ENCODE peak calls at places on chromosomes 11 and 22, in five cellular contexts. X is MM.1S; F is fibroblast of lung; U is lung; Y is effector memory CD4-positive, alpha-beta T cell. C is an unnamed sample.

GRCh38 chr11:117872420-117872961 is 4.0 kb downstream of the FXYD6 start:
- DNase-seq in U (no peak), X (no peak), F (no peak), Y (no peak), C (no peak)

GRCh38 chr22:38850941-38851849 is 7.4 kb upstream of the NPTXR start:
- DNase-seq in U (no peak), X (no peak), F (peak; percentile 82), Y (no peak), C (no peak)

GRCh38 chr11:35214792-35215193 is 75.8 kb downstream of the CD44 start:
- DNase-seq in X (no peak), U (no peak), F (peak; percentile 100), Y (no peak), C (no peak)

GRCh38 chr11:79503028-79503427 is 62.2 kb upstream of the TENM4 start:
- DNase-seq in F (peak; percentile 66), U (no peak), X (no peak), Y (no peak), C (no peak)

GRCh38 chr11:63769719-63770443 is 1.3 kb upstream of the ZFTA start:
- DNase-seq in F (no peak), U (no peak), Y (no peak), X (no peak), C (no peak)

GRCh38 chr11:22392561-22392960 is 54.4 kb downstream of the SLC17A6 start:
- DNase-seq in Y (no peak), X (no peak), F (no peak), U (no peak), C (no peak)

GRCh38 chr11:124424384-124424921 is at the start of gene OR8B4:
- DNase-seq in F (no peak), U (no peak), Y (no peak), X (no peak), C (no peak)

GRCh38 chr11:90197377-90197776 is 25.5 kb downstream of the CHORDC1 start:
- DNase-seq in X (no peak), Y (no peak), F (no peak), U (no peak), C (no peak)

GRCh38 chr11:61545341-61545740 is 35.5 kb downstream of the SYT7 start:
- DNase-seq in X (peak; percentile 20), F (no peak), U (no peak), Y (no peak), C (no peak)

GRCh38 chr11:65112551-65113360 is 1.1 kb downstream of the TM7SF2 start:
- DNase-seq in X (peak; percentile 59), U (no peak), Y (peak; percentile 53), F (peak; percentile 20), C (peak; percentile 78)

GRCh38 chr11:15967966-15968365 is 388.4 kb downstream of the SOX6 start:
- DNase-seq in X (no peak), Y (no peak), U (no peak), F (peak; percentile 58), C (no peak)

GRCh38 chr22:39658367-39658766 is 87.8 kb downstream of the CACNA1I start:
- DNase-seq in X (no peak), F (no peak), Y (no peak), U (no peak), C (peak; percentile 78)

GRCh38 chr11:119094816-119095065 is 6.9 kb downstream of the DPAGT1 start:
- DNase-seq in U (no peak), X (peak; percentile 68), Y (peak; percentile 30), F (peak; percentile 84), C (no peak)

GRCh38 chr11:9095421-9095820 is 4.0 kb upstream of the SCUBE2 start:
- DNase-seq in F (no peak), U (no peak), X (no peak), Y (no peak), C (no peak)

GRCh38 chr22:38009000-38009806 is 24.8 kb upstream of the SOX10 start:
- DNase-seq in Y (no peak), X (no peak), U (no peak), F (no peak), C (no peak)

GRCh38 chr22:47122441-47123000 is 360.1 kb downstream of the TBC1D22A start:
- DNase-seq in F (no peak), X (no peak), U (no peak), Y (no peak), C (no peak)

GRCh38 chr11:14413307-14414072 is 54.5 kb upstream of the RRAS2 start:
- DNase-seq in F (peak; percentile 93), Y (no peak), U (no peak), X (no peak), C (no peak)

GRCh38 chr22:24938741-24939341 is 7.7 kb downstream of the LHFPL7 start:
- DNase-seq in F (peak; percentile 25), U (no peak), X (peak; percentile 70), Y (no peak), C (no peak)

GRCh38 chr11:18633256-18634139 is 644 bp downstream of the SPTY2D1 start:
- DNase-seq in X (peak; percentile 77), Y (no peak), F (peak; percentile 19), U (no peak), C (no peak)

GRCh38 chr11:8082391-8083087 is 1.5 kb downstream of the TUB start:
- DNase-seq in X (no peak), Y (no peak), U (no peak), F (no peak), C (no peak)

GRCh38 chr11:64694821-64695365 is 28.1 kb downstream of the NRXN2 start:
- DNase-seq in Y (no peak), F (no peak), X (no peak), U (no peak), C (no peak)

GRCh38 chr11:43119275-43119970 is 192.4 kb upstream of the API5 start:
- DNase-seq in U (no peak), X (no peak), Y (no peak), F (no peak), C (no peak)

GRCh38 chr11:64120951-64121569 is 44.9 kb downstream of the MACROD1 start:
- DNase-seq in X (no peak), U (no peak), F (peak; percentile 39), Y (no peak), C (no peak)

GRCh38 chr11:62552931-62553838 is 6.6 kb upstream of the AHNAK start:
- DNase-seq in Y (peak; percentile 41), X (no peak), U (peak; percentile 87), F (peak; percentile 98), C (peak; percentile 86)

GRCh38 chr22:44192098-44192810 is 11.5 kb downstream of the PARVG start:
- DNase-seq in X (peak; percentile 19), U (no peak), F (no peak), Y (peak; percentile 20), C (peak; percentile 19)

GRCh38 chr11:119590651-119591308 is 138.2 kb downstream of the NECTIN1 start:
- DNase-seq in F (peak; percentile 80), X (no peak), Y (no peak), U (no peak), C (no peak)

GRCh38 chr22:39155421-39155820 is 2.9 kb upstream of the CBX7 start:
- DNase-seq in U (no peak), X (no peak), Y (no peak), F (no peak), C (no peak)

GRCh38 chr22:19352217-19352616 is 60.7 kb upstream of the CLTCL1 start:
- DNase-seq in F (no peak), X (no peak), Y (no peak), U (no peak), C (no peak)

GRCh38 chr11:108293229-108293628 is 70.4 kb downstream of the ATM start:
- DNase-seq in Y (no peak), X (no peak), U (no peak), F (no peak), C (no peak)

GRCh38 chr22:23579280-23579679 is 810 bp downstream of the IGLL1 start:
- DNase-seq in Y (no peak), F (no peak), U (no peak), X (no peak), C (no peak)

GRCh38 chr22:31625661-31626426 is 36.2 kb downstream of the PISD start:
- DNase-seq in F (peak; percentile 40), U (no peak), X (no peak), Y (no peak), C (no peak)

GRCh38 chr11:94449437-94449836 is 44.2 kb downstream of the MRE11 start:
- DNase-seq in F (peak; percentile 66), U (no peak), Y (no peak), X (no peak), C (no peak)

GRCh38 chr11:64036081-64037026 is 623 bp downstream of the FLRT1 start:
- DNase-seq in Y (no peak), F (peak; percentile 49), U (no peak), X (no peak), C (no peak)

GRCh38 chr11:117809236-117810055 is 12.4 kb upstream of the DSCAML1 start:
- DNase-seq in F (peak; percentile 32), X (no peak), Y (no peak), U (no peak), C (no peak)

GRCh38 chr11:104219081-104219480 is 55.1 kb upstream of the PDGFD start:
- DNase-seq in X (no peak), U (no peak), F (no peak), Y (no peak), C (no peak)

GRCh38 chr11:104225047-104225446 is 61.1 kb upstream of the PDGFD start:
- DNase-seq in X (no peak), F (no peak), Y (no peak), U (no peak), C (no peak)

GRCh38 chr11:104222464-104222863 is 58.5 kb upstream of the PDGFD start:
- DNase-seq in U (no peak), Y (no peak), F (no peak), X (no peak), C (no peak)

DNA sequence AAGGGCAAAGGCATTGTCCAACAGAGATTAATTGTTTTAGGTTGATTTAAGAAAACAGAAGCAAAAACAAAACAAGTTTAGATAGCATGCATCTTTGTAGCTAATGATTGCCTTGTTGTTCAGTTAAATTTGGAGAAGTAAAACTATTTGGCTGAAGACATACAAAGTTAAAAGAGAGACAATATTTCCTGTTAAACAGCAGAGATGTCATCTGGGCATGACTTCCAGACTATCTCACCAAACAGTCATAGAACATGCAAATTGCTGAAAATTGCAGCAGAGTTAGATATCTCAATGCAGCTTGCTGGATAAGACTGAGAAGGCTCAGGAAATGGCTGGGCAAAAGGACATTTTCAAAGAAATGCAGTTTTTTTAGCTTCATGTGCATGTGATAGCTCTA is 57.5 kb upstream of the PDGFD start:
- DNase-seq in F (no peak), Y (no peak), X (no peak), U (no peak), C (no peak)
- H3K4me1 ChIP-seq in F (no peaks in the 10 kb centered on the region), Y (no peaks in the 10 kb centered on the region), X (no peaks in the 10 kb centered on the region), U (no peaks in the 10 kb centered on the region), C (no peaks in the 10 kb centered on the region)

DNA sequence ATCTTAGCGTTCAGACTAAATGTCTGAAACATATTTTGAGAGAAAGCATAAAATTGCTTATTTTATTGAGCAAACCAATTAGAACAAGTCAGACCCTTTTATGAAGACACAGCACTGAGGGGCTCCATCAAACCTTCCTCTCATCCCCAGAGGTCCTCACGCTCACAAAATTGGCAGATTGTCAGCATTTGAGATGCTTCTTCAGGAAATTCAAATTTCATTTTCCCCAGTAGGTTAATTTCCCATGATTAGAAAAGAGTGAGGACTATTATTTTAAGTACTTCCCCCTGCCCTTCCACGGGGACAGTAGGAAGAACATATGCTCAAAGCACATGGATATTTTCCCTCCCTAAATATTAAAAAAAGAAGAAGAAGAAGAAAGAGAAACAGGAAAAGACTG is 851.8 kb downstream of the BRD1 start:
- DNase-seq in F (no peak), X (no peak), U (no peak), Y (no peak), C (no peak)
- H3K9me3 ChIP-seq in F (no peaks in the 10 kb centered on the region), X (no peaks in the 10 kb centered on the region), U (no peaks in the 10 kb centered on the region), Y (no peaks in the 10 kb centered on the region), C (no peaks in the 10 kb centered on the region)

GRCh38 chr22:22031183-22031560 is 48.6 kb upstream of the TOP3B start:
- DNase-seq in F (no peak), X (peak; percentile 37), Y (no peak), U (no peak), C (no peak)
- H3K4me3 ChIP-seq in F (no peak overlapping the region), X (peak overlapping the region; percentile 9), Y (no peak overlapping the region), U (no peak overlapping the region), C (no peak overlapping the region)

GRCh38 chr11:12458042-12458441 is 80.7 kb downstream of the PARVA start:
- DNase-seq in F (no peak), X (no peak), Y (no peak), U (no peak), C (no peak)
- H3K4me1 ChIP-seq in F (peaks cover 37% of the 10 kb centered on the region), X (no peaks in the 10 kb centered on the region), Y (no peaks in the 10 kb centered on the region), U (peaks cover 16% of the 10 kb centered on the region), C (no peaks in the 10 kb centered on the region)

C was measured in CD4-positive, alpha-beta memory T cell.